ENCODE peak calls at places on chromosomes 3 and 15, in four cellular contexts. Y, J, P and B are unnamed samples.

GRCh38 chr3:132444333-132444732 is 27.0 kb downstream of the DNAJC13 start:
- DNase-seq in Y (no peak), J (no peak), P (no peak), B (no peak)

GRCh38 chr3:50210510-50211367 is 5.7 kb downstream of the SLC38A3 start:
- DNase-seq in Y (no peak), J (no peak), P (no peak), B (no peak)

GRCh38 chr3:58584690-58585004 is 7.5 kb upstream of the FAM107A start:
- DNase-seq in Y (no peak), J (peak; percentile 27), P (no peak), B (no peak)

GRCh38 chr3:107578523-107578922 is 55.8 kb downstream of the BBX start:
- DNase-seq in Y (no peak), J (no peak), P (no peak), B (no peak)

GRCh38 chr3:146177072-146177936 is 16.3 kb upstream of the PLOD2 start:
- DNase-seq in Y (no peak), J (no peak), P (no peak), B (no peak)

GRCh38 chr3:40490916-40491315 is 14.0 kb downstream of the ZNF619 start:
- DNase-seq in Y (no peak), J (no peak), P (no peak), B (no peak)

GRCh38 chr3:76245622-76246021 is 460.3 kb upstream of the ZNF717 start:
- DNase-seq in Y (no peak), J (no peak), P (no peak), B (no peak)

GRCh38 chr3:188205992-188206416 is 52.0 kb downstream of the LPP start:
- DNase-seq in Y (no peak), J (no peak), P (no peak), B (no peak)

GRCh38 chr3:14413381-14414071 is 11.1 kb downstream of the SLC6A6 start:
- DNase-seq in Y (no peak), J (no peak), P (no peak), B (no peak)

GRCh38 chr15:44092221-44092620 is 102.8 kb downstream of the FRMD5 start:
- DNase-seq in Y (no peak), J (no peak), P (no peak), B (no peak)

GRCh38 chr3:48656061-48656840 is 6.4 kb downstream of the CELSR3 start:
- DNase-seq in Y (no peak), J (peak; percentile 79), P (peak; percentile 53), B (no peak)

GRCh38 chr3:129942296-129942695 is 32.2 kb upstream of the TRH start:
- DNase-seq in Y (peak; percentile 12), J (peak; percentile 40), P (peak; percentile 68), B (no peak)

GRCh38 chr15:43799209-43799944 is 643 bp downstream of the SERINC4 start:
- DNase-seq in Y (no peak), J (no peak), P (no peak), B (no peak)

GRCh38 chr3:21860657-21861056 is 109.6 kb upstream of the ZNF385D start:
- DNase-seq in Y (no peak), J (no peak), P (no peak), B (no peak)

GRCh38 chr3:16410659-16411058 is 102.8 kb downstream of the RFTN1 start:
- DNase-seq in Y (no peak), J (no peak), P (no peak), B (no peak)

GRCh38 chr3:120780977-120781376 is 38.4 kb downstream of the GTF2E1 start:
- DNase-seq in Y (peak; percentile 31), J (no peak), P (no peak), B (no peak)

GRCh38 chr3:59749291-59749690 is 699.5 kb upstream of the CFAP20DC start:
- DNase-seq in Y (no peak), J (no peak), P (no peak), B (no peak)

GRCh38 chr15:38391186-38391585 is 62.7 kb upstream of the FAM98B start:
- DNase-seq in Y (no peak), J (no peak), P (no peak), B (peak; percentile 33)

GRCh38 chr3:28799084-28799483 is 450.5 kb upstream of the AZI2 start:
- DNase-seq in Y (no peak), J (no peak), P (no peak), B (no peak)

GRCh38 chr3:131903988-131904415 is 130.8 kb downstream of the CPNE4 start:
- DNase-seq in Y (peak; percentile 79), J (no peak), P (no peak), B (peak; percentile 84)

GRCh38 chr15:51227967-51228783 is 110.2 kb downstream of the CYP19A1 start:
- DNase-seq in Y (peak; percentile 80), J (peak; percentile 81), P (no peak), B (peak; percentile 59)

GRCh38 chr3:46910166-46910760 is 32.7 kb downstream of the PTH1R start:
- DNase-seq in Y (no peak), J (no peak), P (no peak), B (no peak)

GRCh38 chr3:187935623-187936156 is 190.4 kb upstream of the BCL6 start:
- DNase-seq in Y (no peak), J (peak; percentile 80), P (no peak), B (no peak)

GRCh38 chr15:48963524-48964113 is at the start of gene SHC4:
- DNase-seq in Y (peak; percentile 69), J (peak; percentile 20), P (peak; percentile 67), B (no peak)

GRCh38 chr15:40944510-40945296 is 8.6 kb upstream of the CHAC1 start:
- DNase-seq in Y (no peak), J (no peak), P (no peak), B (no peak)

GRCh38 chr15:41810651-41811431 is 17.1 kb upstream of the JMJD7 start:
- DNase-seq in Y (no peak), J (no peak), P (peak; percentile 56), B (no peak)

GRCh38 chr3:148697311-148698189 is at the start of gene AGTR1:
- DNase-seq in Y (no peak), J (no peak), P (no peak), B (no peak)

GRCh38 chr15:81189583-81190283 is 6.9 kb upstream of the IL16 start:
- DNase-seq in Y (peak; percentile 91), J (no peak), P (no peak), B (no peak)
- H3K4me3 ChIP-seq in Y (no peak overlapping the region), J (no peak overlapping the region), P (no peak overlapping the region), B (no peak overlapping the region)

DNA sequence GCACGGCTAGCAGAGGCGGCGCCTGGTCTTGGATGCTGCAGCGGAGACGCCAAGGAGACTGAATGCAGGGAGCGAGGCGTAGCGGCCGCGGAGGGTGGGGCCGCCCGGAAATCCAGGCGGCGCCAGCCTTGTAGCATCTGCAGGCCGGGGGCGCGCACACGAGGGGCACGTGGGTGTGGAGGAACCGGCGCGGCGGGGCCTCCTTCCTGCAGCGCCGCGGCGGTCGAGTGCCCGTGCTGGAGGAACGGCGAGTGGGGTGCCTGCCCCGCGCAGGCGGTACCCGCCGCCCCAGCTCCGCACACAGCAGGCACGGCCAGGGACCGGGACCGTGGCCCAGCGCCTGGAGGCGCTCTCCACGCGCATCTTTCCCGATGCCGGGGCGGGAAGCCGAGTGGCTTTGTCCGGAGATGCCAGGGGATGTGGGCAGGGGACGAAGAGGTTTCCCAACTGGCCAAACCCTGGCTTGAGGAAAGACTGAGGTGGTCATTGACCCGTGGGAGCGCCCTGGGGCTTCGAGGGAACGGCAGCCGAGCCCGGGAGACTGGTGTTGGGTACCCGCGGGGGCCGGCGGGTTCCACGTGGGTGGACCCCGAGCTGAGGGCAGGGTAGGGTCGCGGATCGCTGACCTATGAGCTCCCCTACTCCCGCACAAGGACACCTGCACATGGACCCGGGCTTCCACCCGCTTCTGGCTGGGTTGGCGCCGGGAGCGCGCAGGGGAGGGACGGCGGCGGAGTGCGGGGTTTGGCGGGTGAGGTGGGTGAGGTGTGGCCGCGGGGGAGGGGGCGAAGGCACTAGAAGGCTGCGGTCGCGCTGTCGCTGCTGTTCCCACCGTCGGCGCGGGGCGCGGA is 246.4 kb upstream of the TOPAZ1 start:
- DNase-seq in Y (no peak), J (peak; percentile 51), P (no peak), B (no peak)
- H3K4me3 ChIP-seq in Y (peak overlapping the region; percentile 35), J (peak overlapping the region; percentile 89), P (peak overlapping the region; percentile 56), B (peak overlapping the region; percentile 81)

GRCh38 chr3:126849768-126850167 is 133.1 kb upstream of the PLXNA1 start:
- DNase-seq in Y (no peak), J (no peak), P (no peak), B (no peak)

GRCh38 chr3:126851382-126851781 is 131.5 kb upstream of the PLXNA1 start:
- DNase-seq in Y (no peak), J (no peak), P (no peak), B (no peak)

GRCh38 chr3:126851934-126852333 is 131.0 kb upstream of the PLXNA1 start:
- DNase-seq in Y (no peak), J (no peak), P (no peak), B (no peak)

GRCh38 chr3:126848991-126849390 is 133.9 kb upstream of the PLXNA1 start:
- DNase-seq in Y (no peak), J (no peak), P (no peak), B (no peak)

DNA sequence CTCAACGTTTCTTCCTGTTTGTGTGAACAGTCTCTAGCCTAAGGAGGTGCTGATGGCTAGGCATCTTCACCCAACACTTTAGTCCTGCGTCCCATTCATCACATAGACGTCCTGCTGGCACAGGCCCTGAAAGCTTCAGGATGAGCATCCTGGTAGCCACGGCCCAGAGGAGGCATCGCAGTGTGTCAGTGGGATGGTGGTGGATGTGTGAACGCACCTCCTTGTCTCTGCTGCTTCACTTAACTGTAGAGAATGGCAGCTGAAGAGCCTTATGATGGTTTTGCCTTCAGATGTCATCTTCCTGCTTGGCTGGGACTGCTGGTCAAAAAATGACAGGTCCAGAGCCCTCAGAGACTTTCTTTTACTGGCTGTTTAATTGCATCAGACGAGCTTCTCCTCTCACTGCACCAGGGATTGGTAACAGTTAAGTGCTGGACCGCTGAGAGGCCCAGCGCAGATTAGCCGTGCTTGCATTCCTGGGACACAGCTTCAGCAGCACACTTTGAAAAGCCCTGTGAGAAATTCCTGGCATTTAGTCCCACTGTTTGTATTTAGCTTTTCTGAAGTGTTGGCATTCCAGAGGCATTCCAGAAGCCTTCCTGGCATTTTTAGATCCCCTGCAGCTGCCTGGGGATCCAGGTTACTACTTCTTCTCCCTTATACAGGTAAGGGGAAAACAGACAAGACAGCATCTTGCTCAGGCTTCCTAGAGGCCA is 132.4 kb upstream of the PLXNA1 start:
- DNase-seq in Y (no peak), J (no peak), P (no peak), B (peak; percentile 63)
- H3K4me3 ChIP-seq in Y (no peak overlapping the region), J (no peak overlapping the region), P (no peak overlapping the region), B (no peak overlapping the region)

GRCh38 chr15:64841258-64842098 is at the start of gene PLEKHO2:
- DNase-seq in Y (peak; percentile 77), J (peak; percentile 93), P (peak; percentile 46), B (no peak)

GRCh38 chr15:64842099-64842940 is 605 bp downstream of the PLEKHO2 start:
- DNase-seq in Y (no peak), J (peak; percentile 16), P (no peak), B (no peak)

GRCh38 chr15:64844576-64845140 is 2.9 kb downstream of the PLEKHO2 start:
- DNase-seq in Y (no peak), J (no peak), P (no peak), B (no peak)

GRCh38 chr15:64843996-64844395 is 2.3 kb downstream of the PLEKHO2 start:
- DNase-seq in Y (no peak), J (no peak), P (no peak), B (no peak)

DNA sequence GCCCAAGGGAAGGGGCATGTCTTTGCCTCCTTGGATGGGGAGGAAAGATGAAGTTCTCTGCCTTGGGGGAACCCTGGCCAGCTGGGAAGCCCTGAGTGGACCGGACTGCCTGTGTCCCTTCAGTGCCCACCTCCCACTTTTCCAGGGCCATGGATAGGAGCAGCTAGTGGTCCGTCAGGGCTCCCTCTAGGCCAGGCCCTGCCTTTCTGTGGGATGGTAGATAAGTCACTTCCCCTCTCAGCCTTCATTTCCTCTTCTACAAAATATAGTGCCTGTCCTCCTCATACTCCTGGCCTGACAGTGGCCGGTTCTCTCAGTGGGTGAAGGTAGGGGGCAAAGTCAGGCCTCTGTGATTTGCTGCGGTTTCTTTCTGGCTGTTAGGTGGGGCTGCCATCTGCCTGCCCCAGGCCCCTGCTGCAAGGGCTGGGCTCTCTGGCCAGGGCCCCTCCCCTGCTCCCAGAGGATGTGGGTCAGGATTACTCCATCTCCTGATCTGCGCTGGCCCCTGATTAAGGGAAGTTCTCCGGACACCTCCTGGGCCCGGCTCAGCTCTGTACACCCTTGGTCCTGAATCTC is 1.4 kb downstream of the PLEKHO2 start:
- DNase-seq in Y (no peak), J (no peak), P (no peak), B (no peak)
- H3K4me3 ChIP-seq in Y (peak overlapping the region; percentile 76), J (peak overlapping the region; percentile 96), P (peak overlapping the region; percentile 83), B (peak overlapping the region; percentile 97)